ENCODE peak calls at places on chromosomes 6 and 20, in seven cellular contexts. One of them, this sample, is unnamed.
A peak's percentile ranks its signal among the peaks of the same experiment; 100 is the strongest.

GRCh38 chr20:62365814-62366369 is 1.2 kb downstream of the LAMA5 start:
- DNase-seq in tibial nerve: no peak
- DNase-seq in NCI-H1436: peak; percentile 53
- DNase-seq in GM23338: peak; percentile 67
- DNase-seq in activated T-helper 9 cell treated with anti-CD3 and anti-CD28 coated beads, Interleukin-2, amount 50 U/mL, for 16 hours: no peak
- DNase-seq in stimulated activated CD4-positive, alpha-beta T cell treated with anti-CD3 and anti-CD28 coated beads, Interleukin-2, amount 100 ng/mL, for 24 hours: no peak
- DNase-seq in HEK293T: peak; percentile 45
- DNase-seq in this sample: no peak

GRCh38 chr6:128464790-128465189 is 55.6 kb downstream of the PTPRK start:
- DNase-seq in NCI-H1436: no peak
- DNase-seq in HEK293T: no peak
- DNase-seq in tibial nerve: no peak
- DNase-seq in GM23338: no peak
- DNase-seq in activated T-helper 9 cell treated with anti-CD3 and anti-CD28 coated beads, Interleukin-2, amount 50 U/mL, for 16 hours: no peak
- DNase-seq in stimulated activated CD4-positive, alpha-beta T cell treated with anti-CD3 and anti-CD28 coated beads, Interleukin-2, amount 100 ng/mL, for 24 hours: no peak
- DNase-seq in this sample: no peak

GRCh38 chr6:44131880-44132279 is 4.5 kb downstream of the TMEM63B start:
- DNase-seq in tibial nerve: no peak
- DNase-seq in GM23338: peak; percentile 47
- DNase-seq in NCI-H1436: peak; percentile 40
- DNase-seq in HEK293T: no peak
- DNase-seq in activated T-helper 9 cell treated with anti-CD3 and anti-CD28 coated beads, Interleukin-2, amount 50 U/mL, for 16 hours: no peak
- DNase-seq in stimulated activated CD4-positive, alpha-beta T cell treated with anti-CD3 and anti-CD28 coated beads, Interleukin-2, amount 100 ng/mL, for 24 hours: no peak
- DNase-seq in this sample: no peak

GRCh38 chr20:25402583-25402982 is 4.9 kb upstream of the GINS1 start:
- DNase-seq in tibial nerve: no peak
- DNase-seq in activated T-helper 9 cell treated with anti-CD3 and anti-CD28 coated beads, Interleukin-2, amount 50 U/mL, for 16 hours: no peak
- DNase-seq in GM23338: peak; percentile 49
- DNase-seq in HEK293T: no peak
- DNase-seq in NCI-H1436: no peak
- DNase-seq in stimulated activated CD4-positive, alpha-beta T cell treated with anti-CD3 and anti-CD28 coated beads, Interleukin-2, amount 100 ng/mL, for 24 hours: no peak
- DNase-seq in this sample: no peak

GRCh38 chr6:9675122-9675521 is 739.8 kb downstream of the TFAP2A start:
- DNase-seq in GM23338: no peak
- DNase-seq in activated T-helper 9 cell treated with anti-CD3 and anti-CD28 coated beads, Interleukin-2, amount 50 U/mL, for 16 hours: no peak
- DNase-seq in NCI-H1436: no peak
- DNase-seq in stimulated activated CD4-positive, alpha-beta T cell treated with anti-CD3 and anti-CD28 coated beads, Interleukin-2, amount 100 ng/mL, for 24 hours: no peak
- DNase-seq in HEK293T: no peak
- DNase-seq in tibial nerve: no peak
- DNase-seq in this sample: peak; percentile 11

GRCh38 chr6:127026247-127026646 is 92.2 kb upstream of the RSPO3 start:
- DNase-seq in GM23338: peak; percentile 27
- DNase-seq in tibial nerve: no peak
- DNase-seq in activated T-helper 9 cell treated with anti-CD3 and anti-CD28 coated beads, Interleukin-2, amount 50 U/mL, for 16 hours: no peak
- DNase-seq in HEK293T: no peak
- DNase-seq in NCI-H1436: no peak
- DNase-seq in stimulated activated CD4-positive, alpha-beta T cell treated with anti-CD3 and anti-CD28 coated beads, Interleukin-2, amount 100 ng/mL, for 24 hours: no peak
- DNase-seq in this sample: no peak

GRCh38 chr6:38346291-38347079 is 293.2 kb downstream of the BTBD9 start:
- DNase-seq in HEK293T: no peak
- DNase-seq in activated T-helper 9 cell treated with anti-CD3 and anti-CD28 coated beads, Interleukin-2, amount 50 U/mL, for 16 hours: no peak
- DNase-seq in NCI-H1436: no peak
- DNase-seq in stimulated activated CD4-positive, alpha-beta T cell treated with anti-CD3 and anti-CD28 coated beads, Interleukin-2, amount 100 ng/mL, for 24 hours: no peak
- DNase-seq in GM23338: peak; percentile 47
- DNase-seq in tibial nerve: no peak
- DNase-seq in this sample: peak; percentile 62

GRCh38 chr6:28161410-28162079 is 19.9 kb downstream of the ZKSCAN8 start:
- DNase-seq in stimulated activated CD4-positive, alpha-beta T cell treated with anti-CD3 and anti-CD28 coated beads, Interleukin-2, amount 100 ng/mL, for 24 hours: peak; percentile 84
- DNase-seq in NCI-H1436: peak; percentile 82
- DNase-seq in HEK293T: peak; percentile 93
- DNase-seq in activated T-helper 9 cell treated with anti-CD3 and anti-CD28 coated beads, Interleukin-2, amount 50 U/mL, for 16 hours: peak; percentile 72
- DNase-seq in GM23338: peak; percentile 95
- DNase-seq in tibial nerve: peak; percentile 41
- DNase-seq in this sample: peak; percentile 78

GRCh38 chr6:23269436-23269835 is 700.1 kb downstream of the HDGFL1 start:
- DNase-seq in GM23338: no peak
- DNase-seq in activated T-helper 9 cell treated with anti-CD3 and anti-CD28 coated beads, Interleukin-2, amount 50 U/mL, for 16 hours: no peak
- DNase-seq in HEK293T: no peak
- DNase-seq in tibial nerve: no peak
- DNase-seq in NCI-H1436: no peak
- DNase-seq in stimulated activated CD4-positive, alpha-beta T cell treated with anti-CD3 and anti-CD28 coated beads, Interleukin-2, amount 100 ng/mL, for 24 hours: no peak
- DNase-seq in this sample: no peak

GRCh38 chr6:31126416-31127175 is 6.3 kb upstream of the CDSN start:
- DNase-seq in stimulated activated CD4-positive, alpha-beta T cell treated with anti-CD3 and anti-CD28 coated beads, Interleukin-2, amount 100 ng/mL, for 24 hours: no peak
- DNase-seq in NCI-H1436: no peak
- DNase-seq in activated T-helper 9 cell treated with anti-CD3 and anti-CD28 coated beads, Interleukin-2, amount 50 U/mL, for 16 hours: no peak
- DNase-seq in HEK293T: no peak
- DNase-seq in GM23338: no peak
- DNase-seq in tibial nerve: no peak
- DNase-seq in this sample: no peak

GRCh38 chr6:152596706-152597105 is 40.5 kb downstream of the SYNE1 start:
- DNase-seq in NCI-H1436: no peak
- DNase-seq in activated T-helper 9 cell treated with anti-CD3 and anti-CD28 coated beads, Interleukin-2, amount 50 U/mL, for 16 hours: no peak
- DNase-seq in GM23338: no peak
- DNase-seq in HEK293T: no peak
- DNase-seq in stimulated activated CD4-positive, alpha-beta T cell treated with anti-CD3 and anti-CD28 coated beads, Interleukin-2, amount 100 ng/mL, for 24 hours: no peak
- DNase-seq in tibial nerve: no peak
- DNase-seq in this sample: no peak

GRCh38 chr6:122869437-122870024 is 80.5 kb downstream of the SMPDL3A start:
- DNase-seq in NCI-H1436: peak; percentile 66
- DNase-seq in tibial nerve: no peak
- DNase-seq in HEK293T: peak; percentile 73
- DNase-seq in GM23338: peak; percentile 71
- DNase-seq in stimulated activated CD4-positive, alpha-beta T cell treated with anti-CD3 and anti-CD28 coated beads, Interleukin-2, amount 100 ng/mL, for 24 hours: no peak
- DNase-seq in activated T-helper 9 cell treated with anti-CD3 and anti-CD28 coated beads, Interleukin-2, amount 50 U/mL, for 16 hours: no peak
- DNase-seq in this sample: peak; percentile 45

GRCh38 chr6:124234806-124235205 is 431.1 kb downstream of the NKAIN2 start:
- DNase-seq in NCI-H1436: no peak
- DNase-seq in GM23338: no peak
- DNase-seq in HEK293T: no peak
- DNase-seq in activated T-helper 9 cell treated with anti-CD3 and anti-CD28 coated beads, Interleukin-2, amount 50 U/mL, for 16 hours: no peak
- DNase-seq in tibial nerve: no peak
- DNase-seq in stimulated activated CD4-positive, alpha-beta T cell treated with anti-CD3 and anti-CD28 coated beads, Interleukin-2, amount 100 ng/mL, for 24 hours: no peak
- DNase-seq in this sample: peak; percentile 51

GRCh38 chr6:165019681-165020080 is 289.7 kb downstream of the C6orf118 start:
- DNase-seq in activated T-helper 9 cell treated with anti-CD3 and anti-CD28 coated beads, Interleukin-2, amount 50 U/mL, for 16 hours: no peak
- DNase-seq in stimulated activated CD4-positive, alpha-beta T cell treated with anti-CD3 and anti-CD28 coated beads, Interleukin-2, amount 100 ng/mL, for 24 hours: no peak
- DNase-seq in GM23338: no peak
- DNase-seq in tibial nerve: no peak
- DNase-seq in NCI-H1436: no peak
- DNase-seq in HEK293T: no peak
- DNase-seq in this sample: no peak

GRCh38 chr6:129893513-129894098 is 32.5 kb upstream of the TMEM244 start:
- DNase-seq in HEK293T: no peak
- DNase-seq in NCI-H1436: no peak
- DNase-seq in stimulated activated CD4-positive, alpha-beta T cell treated with anti-CD3 and anti-CD28 coated beads, Interleukin-2, amount 100 ng/mL, for 24 hours: no peak
- DNase-seq in GM23338: no peak
- DNase-seq in tibial nerve: no peak
- DNase-seq in activated T-helper 9 cell treated with anti-CD3 and anti-CD28 coated beads, Interleukin-2, amount 50 U/mL, for 16 hours: no peak
- DNase-seq in this sample: peak; percentile 20

GRCh38 chr6:146859795-146860495 is 261.2 kb downstream of the ADGB start:
- DNase-seq in activated T-helper 9 cell treated with anti-CD3 and anti-CD28 coated beads, Interleukin-2, amount 50 U/mL, for 16 hours: no peak
- DNase-seq in GM23338: no peak
- DNase-seq in NCI-H1436: no peak
- DNase-seq in stimulated activated CD4-positive, alpha-beta T cell treated with anti-CD3 and anti-CD28 coated beads, Interleukin-2, amount 100 ng/mL, for 24 hours: no peak
- DNase-seq in tibial nerve: no peak
- DNase-seq in HEK293T: no peak
- DNase-seq in this sample: no peak

GRCh38 chr6:24721461-24722215 is 2.7 kb upstream of the C6orf62 start:
- DNase-seq in tibial nerve: peak; percentile 87
- DNase-seq in HEK293T: no peak
- DNase-seq in stimulated activated CD4-positive, alpha-beta T cell treated with anti-CD3 and anti-CD28 coated beads, Interleukin-2, amount 100 ng/mL, for 24 hours: no peak
- DNase-seq in GM23338: no peak
- DNase-seq in activated T-helper 9 cell treated with anti-CD3 and anti-CD28 coated beads, Interleukin-2, amount 50 U/mL, for 16 hours: no peak
- DNase-seq in NCI-H1436: peak; percentile 93
- DNase-seq in this sample: peak; percentile 34

GRCh38 chr6:161630674-161631073 is 356.8 kb upstream of the AGPAT4 start:
- DNase-seq in activated T-helper 9 cell treated with anti-CD3 and anti-CD28 coated beads, Interleukin-2, amount 50 U/mL, for 16 hours: no peak
- DNase-seq in tibial nerve: no peak
- DNase-seq in GM23338: no peak
- DNase-seq in HEK293T: no peak
- DNase-seq in NCI-H1436: no peak
- DNase-seq in stimulated activated CD4-positive, alpha-beta T cell treated with anti-CD3 and anti-CD28 coated beads, Interleukin-2, amount 100 ng/mL, for 24 hours: no peak
- DNase-seq in this sample: no peak

GRCh38 chr20:23141450-23142161 is 55.5 kb upstream of the CD93 start:
- DNase-seq in GM23338: no peak
- DNase-seq in stimulated activated CD4-positive, alpha-beta T cell treated with anti-CD3 and anti-CD28 coated beads, Interleukin-2, amount 100 ng/mL, for 24 hours: no peak
- DNase-seq in HEK293T: no peak
- DNase-seq in NCI-H1436: no peak
- DNase-seq in activated T-helper 9 cell treated with anti-CD3 and anti-CD28 coated beads, Interleukin-2, amount 50 U/mL, for 16 hours: no peak
- DNase-seq in tibial nerve: no peak
- DNase-seq in this sample: no peak

GRCh38 chr6:31842056-31842455 is 14.5 kb downstream of the HSPA1B start:
- DNase-seq in stimulated activated CD4-positive, alpha-beta T cell treated with anti-CD3 and anti-CD28 coated beads, Interleukin-2, amount 100 ng/mL, for 24 hours: no peak
- DNase-seq in NCI-H1436: no peak
- DNase-seq in GM23338: no peak
- DNase-seq in tibial nerve: no peak
- DNase-seq in activated T-helper 9 cell treated with anti-CD3 and anti-CD28 coated beads, Interleukin-2, amount 50 U/mL, for 16 hours: no peak
- DNase-seq in HEK293T: no peak
- DNase-seq in this sample: no peak

GRCh38 chr6:130547723-130548122 is 181.9 kb downstream of the TMEM200A start:
- DNase-seq in NCI-H1436: no peak
- DNase-seq in stimulated activated CD4-positive, alpha-beta T cell treated with anti-CD3 and anti-CD28 coated beads, Interleukin-2, amount 100 ng/mL, for 24 hours: no peak
- DNase-seq in tibial nerve: no peak
- DNase-seq in HEK293T: no peak
- DNase-seq in GM23338: peak; percentile 13
- DNase-seq in activated T-helper 9 cell treated with anti-CD3 and anti-CD28 coated beads, Interleukin-2, amount 50 U/mL, for 16 hours: no peak
- DNase-seq in this sample: peak; percentile 95

GRCh38 chr20:51985013-51985415 is 182.7 kb upstream of the SALL4 start:
- DNase-seq in NCI-H1436: no peak
- DNase-seq in stimulated activated CD4-positive, alpha-beta T cell treated with anti-CD3 and anti-CD28 coated beads, Interleukin-2, amount 100 ng/mL, for 24 hours: no peak
- DNase-seq in GM23338: peak; percentile 62
- DNase-seq in activated T-helper 9 cell treated with anti-CD3 and anti-CD28 coated beads, Interleukin-2, amount 50 U/mL, for 16 hours: no peak
- DNase-seq in tibial nerve: peak; percentile 35
- DNase-seq in HEK293T: no peak
- DNase-seq in this sample: no peak

GRCh38 chr20:63570281-63571086 is 3.6 kb downstream of the HELZ2 start:
- DNase-seq in tibial nerve: no peak
- DNase-seq in NCI-H1436: no peak
- DNase-seq in GM23338: no peak
- DNase-seq in stimulated activated CD4-positive, alpha-beta T cell treated with anti-CD3 and anti-CD28 coated beads, Interleukin-2, amount 100 ng/mL, for 24 hours: no peak
- DNase-seq in HEK293T: no peak
- DNase-seq in activated T-helper 9 cell treated with anti-CD3 and anti-CD28 coated beads, Interleukin-2, amount 50 U/mL, for 16 hours: no peak
- DNase-seq in this sample: no peak

GRCh38 chr20:3237011-3237957 is 1.7 kb downstream of the SLC4A11 start:
- DNase-seq in NCI-H1436: no peak
- DNase-seq in HEK293T: no peak
- DNase-seq in activated T-helper 9 cell treated with anti-CD3 and anti-CD28 coated beads, Interleukin-2, amount 50 U/mL, for 16 hours: no peak
- DNase-seq in GM23338: no peak
- DNase-seq in stimulated activated CD4-positive, alpha-beta T cell treated with anti-CD3 and anti-CD28 coated beads, Interleukin-2, amount 100 ng/mL, for 24 hours: no peak
- DNase-seq in tibial nerve: no peak
- DNase-seq in this sample: peak; percentile 59

GRCh38 chr6:55888917-55889316 is 13.5 kb upstream of the BMP5 start:
- DNase-seq in stimulated activated CD4-positive, alpha-beta T cell treated with anti-CD3 and anti-CD28 coated beads, Interleukin-2, amount 100 ng/mL, for 24 hours: no peak
- DNase-seq in activated T-helper 9 cell treated with anti-CD3 and anti-CD28 coated beads, Interleukin-2, amount 50 U/mL, for 16 hours: no peak
- DNase-seq in GM23338: no peak
- DNase-seq in NCI-H1436: no peak
- DNase-seq in tibial nerve: no peak
- DNase-seq in HEK293T: no peak
- DNase-seq in this sample: no peak

GRCh38 chr6:127147576-127147975 is 29.1 kb downstream of the RSPO3 start:
- DNase-seq in NCI-H1436: no peak
- DNase-seq in activated T-helper 9 cell treated with anti-CD3 and anti-CD28 coated beads, Interleukin-2, amount 50 U/mL, for 16 hours: no peak
- DNase-seq in tibial nerve: no peak
- DNase-seq in stimulated activated CD4-positive, alpha-beta T cell treated with anti-CD3 and anti-CD28 coated beads, Interleukin-2, amount 100 ng/mL, for 24 hours: no peak
- DNase-seq in GM23338: no peak
- DNase-seq in HEK293T: no peak
- DNase-seq in this sample: no peak

GRCh38 chr6:155040154-155040553 is 45.0 kb downstream of the TIAM2 start:
- DNase-seq in NCI-H1436: no peak
- DNase-seq in HEK293T: no peak
- DNase-seq in stimulated activated CD4-positive, alpha-beta T cell treated with anti-CD3 and anti-CD28 coated beads, Interleukin-2, amount 100 ng/mL, for 24 hours: no peak
- DNase-seq in activated T-helper 9 cell treated with anti-CD3 and anti-CD28 coated beads, Interleukin-2, amount 50 U/mL, for 16 hours: no peak
- DNase-seq in tibial nerve: no peak
- DNase-seq in GM23338: peak; percentile 57
- DNase-seq in this sample: peak; percentile 97

GRCh38 chr6:21201673-21202430 is 391.7 kb upstream of the SOX4 start:
- DNase-seq in NCI-H1436: peak; percentile 94
- DNase-seq in activated T-helper 9 cell treated with anti-CD3 and anti-CD28 coated beads, Interleukin-2, amount 50 U/mL, for 16 hours: no peak
- DNase-seq in tibial nerve: no peak
- DNase-seq in GM23338: no peak
- DNase-seq in HEK293T: peak; percentile 30
- DNase-seq in stimulated activated CD4-positive, alpha-beta T cell treated with anti-CD3 and anti-CD28 coated beads, Interleukin-2, amount 100 ng/mL, for 24 hours: no peak
- DNase-seq in this sample: peak; percentile 49

GRCh38 chr20:2327620-2328555 is 32.1 kb downstream of the TGM3 start:
- DNase-seq in HEK293T: no peak
- DNase-seq in stimulated activated CD4-positive, alpha-beta T cell treated with anti-CD3 and anti-CD28 coated beads, Interleukin-2, amount 100 ng/mL, for 24 hours: no peak
- DNase-seq in GM23338: no peak
- DNase-seq in activated T-helper 9 cell treated with anti-CD3 and anti-CD28 coated beads, Interleukin-2, amount 50 U/mL, for 16 hours: no peak
- DNase-seq in NCI-H1436: no peak
- DNase-seq in tibial nerve: no peak
- DNase-seq in this sample: no peak

GRCh38 chr20:24789877-24790276 is 159.2 kb upstream of the CST7 start:
- DNase-seq in activated T-helper 9 cell treated with anti-CD3 and anti-CD28 coated beads, Interleukin-2, amount 50 U/mL, for 16 hours: no peak
- DNase-seq in tibial nerve: no peak
- DNase-seq in GM23338: no peak
- DNase-seq in HEK293T: no peak
- DNase-seq in NCI-H1436: no peak
- DNase-seq in stimulated activated CD4-positive, alpha-beta T cell treated with anti-CD3 and anti-CD28 coated beads, Interleukin-2, amount 100 ng/mL, for 24 hours: no peak
- DNase-seq in this sample: no peak

GRCh38 chr6:121780325-121781313 is 345.2 kb downstream of the GJA1 start:
- DNase-seq in activated T-helper 9 cell treated with anti-CD3 and anti-CD28 coated beads, Interleukin-2, amount 50 U/mL, for 16 hours: no peak
- DNase-seq in tibial nerve: peak; percentile 83
- DNase-seq in NCI-H1436: no peak
- DNase-seq in HEK293T: peak; percentile 20
- DNase-seq in GM23338: no peak
- DNase-seq in stimulated activated CD4-positive, alpha-beta T cell treated with anti-CD3 and anti-CD28 coated beads, Interleukin-2, amount 100 ng/mL, for 24 hours: no peak
- DNase-seq in this sample: peak; percentile 87

GRCh38 chr6:89264296-89264695 is 47.1 kb upstream of the GABRR1 start:
- DNase-seq in stimulated activated CD4-positive, alpha-beta T cell treated with anti-CD3 and anti-CD28 coated beads, Interleukin-2, amount 100 ng/mL, for 24 hours: no peak
- DNase-seq in HEK293T: no peak
- DNase-seq in activated T-helper 9 cell treated with anti-CD3 and anti-CD28 coated beads, Interleukin-2, amount 50 U/mL, for 16 hours: no peak
- DNase-seq in GM23338: no peak
- DNase-seq in tibial nerve: no peak
- DNase-seq in NCI-H1436: no peak
- DNase-seq in this sample: no peak

GRCh38 chr20:58651823-58652605 is 931 bp downstream of the STX16 start:
- DNase-seq in HEK293T: peak; percentile 54
- DNase-seq in GM23338: peak; percentile 97
- DNase-seq in NCI-H1436: no peak
- DNase-seq in stimulated activated CD4-positive, alpha-beta T cell treated with anti-CD3 and anti-CD28 coated beads, Interleukin-2, amount 100 ng/mL, for 24 hours: peak; percentile 61
- DNase-seq in tibial nerve: no peak
- DNase-seq in activated T-helper 9 cell treated with anti-CD3 and anti-CD28 coated beads, Interleukin-2, amount 50 U/mL, for 16 hours: peak; percentile 49
- DNase-seq in this sample: peak; percentile 25

GRCh38 chr6:9412951-9413559 is 977.7 kb upstream of the SLC35B3 start:
- DNase-seq in stimulated activated CD4-positive, alpha-beta T cell treated with anti-CD3 and anti-CD28 coated beads, Interleukin-2, amount 100 ng/mL, for 24 hours: no peak
- DNase-seq in GM23338: peak; percentile 75
- DNase-seq in HEK293T: peak; percentile 45
- DNase-seq in tibial nerve: no peak
- DNase-seq in NCI-H1436: peak; percentile 20
- DNase-seq in activated T-helper 9 cell treated with anti-CD3 and anti-CD28 coated beads, Interleukin-2, amount 50 U/mL, for 16 hours: no peak
- DNase-seq in this sample: peak; percentile 55

This sample was measured in NCI-H524.